ENCODE peak calls at places on chromosomes 3 and 15, in five cellular contexts. H is mesenchymal stem cell, U is neuronal stem cell, M is H9, A is H1. G is an unnamed sample.

GRCh38 chr3:185959609-185960517 is 22.0 kb upstream of the TRA2B start:
- DNase-seq in H (peak; percentile 80), U (no peak), M (no peak), A (no peak), G (no peak)

GRCh38 chr15:95326689-95327525 is 1003.6 kb upstream of the NR2F2 start:
- DNase-seq in H (no peak), U (no peak), M (peak; percentile 51), A (no peak), G (peak; percentile 29)

GRCh38 chr3:174330303-174330702 is 528.8 kb upstream of the NAALADL2 start:
- DNase-seq in H (peak; percentile 30), U (no peak), M (no peak), A (no peak), G (peak; percentile 50)

GRCh38 chr15:66701422-66702034 is 508 bp upstream of the SMAD6 start:
- DNase-seq in H (peak; percentile 81), U (peak; percentile 67), M (peak; percentile 60), A (no peak), G (no peak)

GRCh38 chr3:126459763-126460127 is 15.9 kb downstream of the ZXDC start:
- DNase-seq in H (no peak), U (no peak), M (no peak), A (no peak), G (no peak)

GRCh38 chr3:17945018-17945798 is 202.8 kb upstream of the TBC1D5 start:
- DNase-seq in H (no peak), U (no peak), M (no peak), A (no peak), G (no peak)

GRCh38 chr15:67070892-67071664 is 5.7 kb downstream of the SMAD3 start:
- DNase-seq in H (no peak), U (no peak), M (no peak), A (no peak), G (peak; percentile 36)

GRCh38 chr3:59451041-59451763 is 401.4 kb upstream of the CFAP20DC start:
- DNase-seq in H (peak; percentile 32), U (no peak), M (no peak), A (no peak), G (no peak)

GRCh38 chr3:102057781-102058421 is 208.6 kb downstream of the NFKBIZ start:
- DNase-seq in H (no peak), U (no peak), M (no peak), A (no peak), G (no peak)

GRCh38 chr15:64503197-64503596 is 42.8 kb downstream of the ZNF609 start:
- DNase-seq in H (peak; percentile 88), U (no peak), M (no peak), A (no peak), G (no peak)

GRCh38 chr3:123194552-123194951 is 7.2 kb upstream of the SEC22A start:
- DNase-seq in H (peak; percentile 49), U (peak; percentile 33), M (peak; percentile 94), A (peak; percentile 74), G (peak; percentile 49)

GRCh38 chr3:52471371-52472238 is 16.2 kb downstream of the NISCH start:
- DNase-seq in H (peak; percentile 44), U (no peak), M (peak; percentile 67), A (no peak), G (peak; percentile 65)

GRCh38 chr3:79604681-79605080 is 163.1 kb downstream of the ROBO1 start:
- DNase-seq in H (no peak), U (no peak), M (no peak), A (no peak), G (peak; percentile 1)

GRCh38 chr3:135905058-135905724 is 60.3 kb upstream of the PPP2R3A start:
- DNase-seq in H (no peak), U (no peak), M (no peak), A (no peak), G (no peak)

GRCh38 chr15:70879386-70879785 is 12.8 kb downstream of the THAP10 start:
- DNase-seq in H (peak; percentile 32), U (no peak), M (no peak), A (no peak), G (no peak)

GRCh38 chr15:53869044-53869805 is 109.0 kb upstream of the UNC13C start:
- DNase-seq in H (no peak), U (no peak), M (peak; percentile 38), A (no peak), G (no peak)

GRCh38 chr3:46857485-46858341 is 5.5 kb downstream of the MYL3 start:
- DNase-seq in H (no peak), U (no peak), M (no peak), A (no peak), G (no peak)

GRCh38 chr15:47961401-47962090 is 159.2 kb upstream of the SLC24A5 start:
- DNase-seq in H (no peak), U (no peak), M (no peak), A (no peak), G (no peak)

GRCh38 chr15:55266547-55266946 is 23.1 kb downstream of the RAB27A start:
- DNase-seq in H (no peak), U (no peak), M (no peak), A (no peak), G (no peak)

GRCh38 chr3:79767953-79768282 is at the start of gene ROBO1:
- DNase-seq in H (no peak), U (peak; percentile 27), M (peak; percentile 32), A (no peak), G (no peak)

GRCh38 chr3:68787227-68787626 is 145.1 kb downstream of the TAFA4 start:
- DNase-seq in H (no peak), U (no peak), M (no peak), A (no peak), G (no peak)

GRCh38 chr3:10339376-10339955 is 18.6 kb upstream of the SEC13 start:
- DNase-seq in H (no peak), U (no peak), M (no peak), A (no peak), G (no peak)

GRCh38 chr3:134054881-134055280 is 25.2 kb upstream of the SLCO2A1 start:
- DNase-seq in H (no peak), U (no peak), M (no peak), A (no peak), G (no peak)

GRCh38 chr3:49563766-49564165 is 9.5 kb downstream of the BSN start:
- DNase-seq in H (no peak), U (no peak), M (no peak), A (no peak), G (no peak)

GRCh38 chr3:86787091-86787490 is 203.9 kb downstream of the VGLL3 start:
- DNase-seq in H (no peak), U (no peak), M (no peak), A (no peak), G (peak; percentile 49)

GRCh38 chr3:55511895-55512585 is 24.9 kb upstream of the WNT5A start:
- DNase-seq in H (no peak), U (no peak), M (no peak), A (no peak), G (no peak)

GRCh38 chr3:131503328-131503650 is 518 bp upstream of the MRPL3 start:
- DNase-seq in H (no peak), U (no peak), M (no peak), A (no peak), G (no peak)

GRCh38 chr15:27958911-27959598 is 140.1 kb downstream of the OCA2 start:
- DNase-seq in H (no peak), U (no peak), M (no peak), A (no peak), G (no peak)

GRCh38 chr15:100111103-100112060 is 230.4 kb downstream of the ADAMTS17 start:
- DNase-seq in H (peak; percentile 86), U (no peak), M (no peak), A (no peak), G (no peak)

GRCh38 chr3:69115731-69116130 is 6.7 kb downstream of the LMOD3 start:
- DNase-seq in H (peak; percentile 13), U (no peak), M (no peak), A (no peak), G (no peak)

GRCh38 chr3:64687381-64687780 is 419 bp downstream of the ADAMTS9 start:
- DNase-seq in H (no peak), U (no peak), M (no peak), A (no peak), G (no peak)

GRCh38 chr3:64684715-64685261 is 3.0 kb downstream of the ADAMTS9 start:
- DNase-seq in H (peak; percentile 84), U (peak; percentile 53), M (peak; percentile 71), A (no peak), G (no peak)

GRCh38 chr3:64686446-64686908 is 1.3 kb downstream of the ADAMTS9 start:
- DNase-seq in H (peak; percentile 88), U (peak; percentile 63), M (no peak), A (no peak), G (no peak)

GRCh38 chr3:64685800-64686445 is 1.9 kb downstream of the ADAMTS9 start:
- DNase-seq in H (peak; percentile 97), U (peak; percentile 94), M (peak; percentile 94), A (no peak), G (peak; percentile 17)

GRCh38 chr3:64685331-64685799 is 2.4 kb downstream of the ADAMTS9 start:
- DNase-seq in H (peak; percentile 87), U (no peak), M (no peak), A (no peak), G (no peak)
- H2BK120ac ChIP-seq in H (peak overlapping the region; percentile 35), U (no peak overlapping the region), M (no peak overlapping the region), A (no peak overlapping the region), G (peak overlapping the region; percentile 34)

GRCh38 chr15:79027532-79028410 is 62.8 kb downstream of the RASGRF1 start:
- DNase-seq in H (no peak), U (no peak), M (no peak), A (no peak), G (no peak)

GRCh38 chr15:79023546-79023890 is 67.1 kb downstream of the RASGRF1 start:
- DNase-seq in H (no peak), U (no peak), M (no peak), A (no peak), G (no peak)

GRCh38 chr15:79025802-79026201 is 64.8 kb downstream of the RASGRF1 start:
- DNase-seq in H (no peak), U (no peak), M (no peak), A (no peak), G (no peak)

GRCh38 chr15:79023918-79024317 is 66.7 kb downstream of the RASGRF1 start:
- DNase-seq in H (no peak), U (no peak), M (no peak), A (no peak), G (no peak)

GRCh38 chr15:79025201-79025600 is 65.4 kb downstream of the RASGRF1 start:
- DNase-seq in H (no peak), U (no peak), M (no peak), A (no peak), G (no peak)
- H2BK12ac ChIP-seq in H (no peak overlapping the region), U (no peak overlapping the region), M (no peak overlapping the region), A (no peak overlapping the region), G (no peak overlapping the region)

GRCh38 chr3:151708868-151709267 is 24.9 kb upstream of the AADACL2 start:
- DNase-seq in H (no peak), U (no peak), M (no peak), A (no peak), G (no peak)
- H2BK120ac ChIP-seq in H (no peak overlapping the region), U (no peak overlapping the region), M (no peak overlapping the region), A (peak overlapping the region; percentile 85), G (no peak overlapping the region)

DNA sequence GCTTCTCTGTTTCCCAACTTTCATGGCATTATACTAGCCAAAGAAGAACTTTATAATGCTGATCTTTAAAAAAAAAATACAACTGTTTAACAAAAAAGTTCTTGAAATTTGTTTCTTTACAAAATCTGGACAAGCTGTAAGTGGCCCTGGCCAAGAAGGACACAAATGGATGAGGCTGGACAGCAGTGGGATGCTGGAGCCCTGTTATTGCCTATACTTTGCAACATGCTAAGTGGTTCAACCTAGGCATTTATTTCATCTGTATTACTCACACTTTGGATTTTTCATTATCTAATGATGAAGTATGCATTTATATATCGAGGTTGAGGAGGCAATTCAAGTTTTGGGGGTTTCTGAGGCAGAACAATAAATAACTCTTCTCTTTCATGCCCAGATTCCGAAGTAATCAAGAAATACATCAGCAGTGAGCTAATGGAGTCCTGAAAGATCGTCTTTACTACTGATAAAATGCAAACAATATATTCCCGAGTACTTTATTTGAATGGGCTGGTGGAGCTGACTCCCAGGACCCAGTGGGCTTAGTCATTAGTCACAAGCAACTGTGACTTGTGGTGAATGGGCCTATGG is 177.2 kb upstream of the DPH6 start:
- DNase-seq in H (no peak), U (no peak), M (no peak), A (no peak), G (peak; percentile 55)
- H2BK12ac ChIP-seq in H (peak overlapping the region; percentile 3), U (no peak overlapping the region), M (no peak overlapping the region), A (no peak overlapping the region), G (no peak overlapping the region)